ENCODE peak calls at places on chromosome 13, in four cellular contexts. One of them, this sample, is unnamed.

GRCh38 chr13:59532405-59532804 is 631.3 kb downstream of the DIAPH3 start:
- DNase-seq in B cell: no peak
- DNase-seq in ascending aorta: no peak
- DNase-seq in activated B cell treated with CpG ODN at 0.5 μM for 24 hours: no peak
- DNase-seq in this sample: no peak

GRCh38 chr13:37047846-37048245 is 11.6 kb downstream of the SUPT20H start:
- DNase-seq in B cell: no peak
- DNase-seq in ascending aorta: no peak
- DNase-seq in activated B cell treated with CpG ODN at 0.5 μM for 24 hours: no peak
- DNase-seq in this sample: no peak

GRCh38 chr13:22937241-22937640 is 243.5 kb upstream of the SGCG start:
- DNase-seq in B cell: no peak
- DNase-seq in ascending aorta: no peak
- DNase-seq in activated B cell treated with CpG ODN at 0.5 μM for 24 hours: no peak
- DNase-seq in this sample: no peak

GRCh38 chr13:96771501-96772367 is 222.5 kb downstream of the OXGR1 start:
- DNase-seq in B cell: no peak
- DNase-seq in ascending aorta: no peak
- DNase-seq in activated B cell treated with CpG ODN at 0.5 μM for 24 hours: no peak
- DNase-seq in this sample: no peak

GRCh38 chr13:99704390-99704789 is 203.1 kb downstream of the TM9SF2 start:
- DNase-seq in B cell: no peak
- DNase-seq in ascending aorta: no peak
- DNase-seq in activated B cell treated with CpG ODN at 0.5 μM for 24 hours: no peak
- DNase-seq in this sample: no peak

GRCh38 chr13:71867101-71867814 is at the start of gene DACH1:
- DNase-seq in B cell: no peak
- DNase-seq in ascending aorta: no peak
- DNase-seq in activated B cell treated with CpG ODN at 0.5 μM for 24 hours: no peak
- DNase-seq in this sample: peak; percentile 8

GRCh38 chr13:46569471-46569870 is 16.5 kb downstream of the LRCH1 start:
- DNase-seq in B cell: no peak
- DNase-seq in ascending aorta: no peak
- DNase-seq in activated B cell treated with CpG ODN at 0.5 μM for 24 hours: no peak
- DNase-seq in this sample: no peak

GRCh38 chr13:20475927-20476691 is 49.5 kb downstream of the CRYL1 start:
- DNase-seq in B cell: no peak
- DNase-seq in ascending aorta: no peak
- DNase-seq in activated B cell treated with CpG ODN at 0.5 μM for 24 hours: no peak
- DNase-seq in this sample: no peak

GRCh38 chr13:80235559-80236296 is 105.2 kb downstream of the SPRY2 start:
- DNase-seq in B cell: no peak
- DNase-seq in ascending aorta: no peak
- DNase-seq in activated B cell treated with CpG ODN at 0.5 μM for 24 hours: no peak
- DNase-seq in this sample: no peak

GRCh38 chr13:50757021-50757420 is 86.5 kb downstream of the DLEU7 start:
- DNase-seq in B cell: no peak
- DNase-seq in ascending aorta: no peak
- DNase-seq in activated B cell treated with CpG ODN at 0.5 μM for 24 hours: no peak
- DNase-seq in this sample: no peak

GRCh38 chr13:76886292-76887061 is at the start of gene KCTD12:
- DNase-seq in B cell: peak; percentile 88
- DNase-seq in ascending aorta: peak; percentile 64
- DNase-seq in activated B cell treated with CpG ODN at 0.5 μM for 24 hours: peak; percentile 79
- DNase-seq in this sample: peak; percentile 43
- TF ChIP-seq CTCF in B cell: peak; percentile 41
- TF ChIP-seq CTCF in ascending aorta: peak; percentile 38
- TF ChIP-seq CTCF in activated B cell treated with CpG ODN at 0.5 μM for 24 hours: no peak
- TF ChIP-seq CTCF in this sample: peak; percentile 47

GRCh38 chr13:40504641-40505040 is 161.8 kb downstream of the FOXO1 start:
- DNase-seq in B cell: no peak
- DNase-seq in ascending aorta: no peak
- DNase-seq in activated B cell treated with CpG ODN at 0.5 μM for 24 hours: no peak
- DNase-seq in this sample: no peak
- TF ChIP-seq CTCF in B cell: no peak
- TF ChIP-seq CTCF in ascending aorta: no peak
- TF ChIP-seq CTCF in activated B cell treated with CpG ODN at 0.5 μM for 24 hours: no peak
- TF ChIP-seq CTCF in this sample: no peak

DNA sequence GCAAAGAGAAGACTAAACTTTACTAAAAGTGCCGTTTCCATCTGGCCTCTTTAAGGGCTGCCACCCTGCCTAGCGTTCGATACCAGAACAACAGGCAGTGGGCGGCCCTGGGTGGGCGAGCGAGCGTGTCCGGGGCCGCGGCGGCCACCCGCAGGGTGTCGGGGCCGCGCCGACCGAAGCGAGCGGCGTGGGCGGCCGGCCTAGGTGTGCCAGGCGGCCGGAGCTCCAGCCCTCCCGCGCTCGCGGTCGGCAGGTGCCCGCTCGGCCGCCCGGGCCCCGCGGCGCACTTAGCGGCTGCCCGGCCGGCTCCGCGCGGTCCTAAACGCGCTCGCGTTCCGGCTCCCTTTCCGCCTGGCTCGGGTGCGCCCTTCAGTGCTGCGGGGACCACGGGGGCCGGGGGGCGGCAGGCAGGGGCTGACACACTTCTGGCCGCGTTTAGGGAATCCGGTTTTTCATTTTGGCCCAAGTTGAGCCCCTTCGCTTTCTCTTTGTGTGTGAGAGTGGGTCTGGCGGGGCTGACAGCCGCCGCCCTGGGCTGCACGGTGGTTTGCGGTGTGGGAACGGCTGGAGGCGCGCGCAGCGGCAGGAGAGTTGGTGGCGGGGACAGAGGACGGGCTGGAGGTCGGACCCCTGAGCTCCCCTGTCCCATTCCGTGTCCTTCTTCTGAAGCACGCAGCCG is 2.9 kb downstream of the FGF9 start:
- DNase-seq in B cell: no peak
- DNase-seq in ascending aorta: no peak
- DNase-seq in activated B cell treated with CpG ODN at 0.5 μM for 24 hours: peak; percentile 58
- DNase-seq in this sample: no peak
- TF ChIP-seq CTCF in B cell: no peak
- TF ChIP-seq CTCF in ascending aorta: peak; percentile 4
- TF ChIP-seq CTCF in activated B cell treated with CpG ODN at 0.5 μM for 24 hours: no peak
- TF ChIP-seq CTCF in this sample: no peak

DNA sequence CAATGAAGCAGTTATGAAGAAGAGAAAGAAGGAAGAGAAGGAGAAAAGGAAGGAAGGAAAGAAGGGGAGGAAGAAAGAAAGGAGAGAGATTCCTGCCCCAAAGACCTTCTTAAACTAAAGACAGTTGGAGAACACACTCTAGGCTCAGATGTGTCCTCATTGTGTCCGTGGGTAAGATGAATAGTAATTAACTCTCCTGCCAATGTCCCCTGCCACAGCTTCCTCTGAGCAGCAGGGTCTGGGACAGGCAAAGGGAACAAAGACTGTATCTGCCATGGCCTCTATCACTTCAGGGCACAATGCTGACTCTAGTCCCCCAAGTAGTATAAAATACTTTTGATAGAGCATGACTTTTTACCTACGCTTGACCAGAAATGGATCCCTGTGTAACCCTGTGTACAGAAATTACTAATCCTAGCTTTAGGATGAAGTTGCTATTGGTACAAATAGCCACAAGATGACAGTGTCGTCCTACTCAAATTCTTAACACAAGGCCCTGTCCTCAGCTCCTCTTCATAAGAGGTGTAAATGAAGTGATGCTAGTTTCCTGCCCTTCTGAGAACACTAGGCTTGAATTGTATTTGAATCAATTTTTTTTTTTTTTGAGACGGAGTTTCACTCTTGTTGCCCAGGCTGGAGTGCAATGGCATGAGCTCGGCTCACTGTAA is 186.2 kb upstream of the GPR12 start:
- DNase-seq in B cell: no peak
- DNase-seq in ascending aorta: no peak
- DNase-seq in activated B cell treated with CpG ODN at 0.5 μM for 24 hours: no peak
- DNase-seq in this sample: peak; percentile 50
- TF ChIP-seq CTCF in B cell: peak; percentile 62
- TF ChIP-seq CTCF in ascending aorta: peak; percentile 66
- TF ChIP-seq CTCF in activated B cell treated with CpG ODN at 0.5 μM for 24 hours: no peak
- TF ChIP-seq CTCF in this sample: peak; percentile 84

GRCh38 chr13:112058519-112058873 is 8.5 kb upstream of the SOX1 start:
- DNase-seq in B cell: no peak
- DNase-seq in ascending aorta: no peak
- DNase-seq in activated B cell treated with CpG ODN at 0.5 μM for 24 hours: no peak
- DNase-seq in this sample: no peak

GRCh38 chr13:112056284-112056727 is 10.6 kb upstream of the SOX1 start:
- DNase-seq in B cell: no peak
- DNase-seq in ascending aorta: no peak
- DNase-seq in activated B cell treated with CpG ODN at 0.5 μM for 24 hours: no peak
- DNase-seq in this sample: no peak

GRCh38 chr13:112056739-112057433 is 10.1 kb upstream of the SOX1 start:
- DNase-seq in B cell: no peak
- DNase-seq in ascending aorta: no peak
- DNase-seq in activated B cell treated with CpG ODN at 0.5 μM for 24 hours: no peak
- DNase-seq in this sample: no peak

GRCh38 chr13:112057736-112058518 is 9.0 kb upstream of the SOX1 start:
- DNase-seq in B cell: no peak
- DNase-seq in ascending aorta: no peak
- DNase-seq in activated B cell treated with CpG ODN at 0.5 μM for 24 hours: no peak
- DNase-seq in this sample: no peak

GRCh38 chr13:112057434-112057735 is 9.6 kb upstream of the SOX1 start:
- DNase-seq in B cell: no peak
- DNase-seq in ascending aorta: no peak
- DNase-seq in activated B cell treated with CpG ODN at 0.5 μM for 24 hours: no peak
- DNase-seq in this sample: no peak
- TF ChIP-seq CTCF in B cell: no peak
- TF ChIP-seq CTCF in ascending aorta: no peak
- TF ChIP-seq CTCF in activated B cell treated with CpG ODN at 0.5 μM for 24 hours: no peak
- TF ChIP-seq CTCF in this sample: no peak

GRCh38 chr13:76350399-76350798 is 535.8 kb downstream of the KCTD12 start:
- DNase-seq in B cell: no peak
- DNase-seq in ascending aorta: no peak
- DNase-seq in activated B cell treated with CpG ODN at 0.5 μM for 24 hours: no peak
- DNase-seq in this sample: no peak
- TF ChIP-seq CTCF in B cell: no peak
- TF ChIP-seq CTCF in ascending aorta: no peak
- TF ChIP-seq CTCF in activated B cell treated with CpG ODN at 0.5 μM for 24 hours: no peak
- TF ChIP-seq CTCF in this sample: no peak

GRCh38 chr13:63696055-63696454 is 2280.4 kb upstream of the PCDH20 start:
- DNase-seq in B cell: no peak
- DNase-seq in ascending aorta: no peak
- DNase-seq in activated B cell treated with CpG ODN at 0.5 μM for 24 hours: no peak
- DNase-seq in this sample: peak; percentile 4

GRCh38 chr13:63699948-63700347 is 2284.3 kb upstream of the PCDH20 start:
- DNase-seq in B cell: no peak
- DNase-seq in ascending aorta: no peak
- DNase-seq in activated B cell treated with CpG ODN at 0.5 μM for 24 hours: no peak
- DNase-seq in this sample: no peak

DNA sequence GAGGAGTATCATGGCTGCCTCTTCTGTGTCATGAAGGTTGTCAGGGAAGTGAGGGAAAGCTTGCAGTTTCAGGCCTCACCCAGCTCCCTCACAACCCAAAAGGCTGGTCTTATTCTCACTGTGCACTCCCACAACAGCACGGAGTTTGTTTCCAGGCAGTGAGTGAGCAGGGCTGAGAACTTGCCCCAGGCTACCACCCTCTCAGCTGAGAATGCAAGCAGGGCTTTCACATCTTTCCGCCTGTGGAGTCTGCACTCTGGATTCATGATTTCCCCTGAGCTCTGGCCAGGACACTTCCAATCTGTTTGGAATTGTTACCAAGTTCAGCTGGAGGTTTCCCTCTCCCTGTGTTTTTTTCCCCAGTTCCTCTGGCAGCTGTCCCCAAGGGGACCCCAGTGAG is 2284.7 kb upstream of the PCDH20 start:
- DNase-seq in B cell: no peak
- DNase-seq in ascending aorta: no peak
- DNase-seq in activated B cell treated with CpG ODN at 0.5 μM for 24 hours: no peak
- DNase-seq in this sample: no peak
- TF ChIP-seq CTCF in B cell: no peak
- TF ChIP-seq CTCF in ascending aorta: no peak
- TF ChIP-seq CTCF in activated B cell treated with CpG ODN at 0.5 μM for 24 hours: no peak
- TF ChIP-seq CTCF in this sample: no peak

DNA sequence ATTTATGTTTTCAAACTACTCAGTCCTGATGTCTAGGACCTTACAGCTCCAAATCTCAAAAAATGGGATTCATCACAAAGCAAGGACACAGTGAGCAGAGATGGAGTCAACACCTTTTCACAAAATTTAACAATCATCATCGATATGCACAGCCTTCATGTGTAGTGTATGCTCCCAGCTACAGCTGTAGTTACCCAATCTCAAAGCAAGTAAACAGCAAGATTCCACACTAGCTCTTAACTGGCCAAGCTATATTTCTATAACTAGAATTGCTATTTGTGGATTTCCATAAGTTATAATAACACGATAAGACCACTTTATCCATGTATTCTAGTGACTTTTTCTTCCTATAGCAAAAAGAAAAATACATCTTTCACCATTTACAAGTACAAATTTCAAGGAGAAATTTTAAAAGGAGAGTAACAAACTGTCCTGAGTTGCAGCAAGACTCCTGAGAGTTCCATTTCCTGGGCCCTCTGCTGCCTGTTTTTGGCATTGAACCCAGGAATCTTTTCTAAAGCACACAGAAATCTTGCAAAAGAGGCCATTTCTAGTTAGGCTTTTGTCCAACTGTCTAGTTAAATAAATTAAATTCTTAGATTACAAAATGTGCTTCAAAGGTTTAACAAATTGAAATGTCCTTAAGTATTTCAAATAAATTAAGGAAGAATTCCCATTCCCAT is 460.6 kb downstream of the FGF14 start:
- DNase-seq in B cell: no peak
- DNase-seq in ascending aorta: no peak
- DNase-seq in activated B cell treated with CpG ODN at 0.5 μM for 24 hours: no peak
- DNase-seq in this sample: peak; percentile 13
- TF ChIP-seq CTCF in B cell: no peak
- TF ChIP-seq CTCF in ascending aorta: no peak
- TF ChIP-seq CTCF in activated B cell treated with CpG ODN at 0.5 μM for 24 hours: no peak
- TF ChIP-seq CTCF in this sample: peak; percentile 33